ENCODE peak calls at places on chromosomes 11 and 22, in eight cellular contexts. Y is left ventricle myocardium inferior, D is SK-N-SH, Z is A673, W is ascending aorta, F is PC-9, N is cardiac muscle cell, T is Caco-2. L is an unnamed sample.

GRCh38 chr11:94837317-94837716 is 69.2 kb downstream of the AMOTL1 start:
- DNase-seq in F (no peak), Y (peak; percentile 36), Z (no peak), W (no peak), N (no peak), D (no peak), T (no peak), L (no peak)

GRCh38 chr11:9092846-9093778 is 1.7 kb upstream of the SCUBE2 start:
- DNase-seq in T (no peak), D (peak; percentile 58), F (no peak), W (no peak), Y (no peak), N (peak; percentile 6), Z (peak; percentile 5), L (peak; percentile 75)

GRCh38 chr22:39954584-39955055 is 5.6 kb upstream of the TMA7B start:
- DNase-seq in Z (peak; percentile 58), F (no peak), D (no peak), N (peak; percentile 96), T (no peak), Y (no peak), W (no peak), L (no peak)

GRCh38 chr11:128963744-128964340 is 21.2 kb upstream of the TP53AIP1 start:
- DNase-seq in T (no peak), N (peak; percentile 6), Z (no peak), W (no peak), Y (no peak), D (peak; percentile 53), F (no peak), L (no peak)

GRCh38 chr22:40462195-40462988 is 92.0 kb downstream of the SGSM3 start:
- DNase-seq in F (no peak), Y (no peak), N (no peak), T (no peak), D (no peak), Z (no peak), W (no peak), L (no peak)

GRCh38 chr11:1778141-1778911 is 14.6 kb upstream of the CTSD start:
- DNase-seq in W (no peak), F (peak; percentile 65), Y (no peak), D (peak; percentile 16), N (no peak), Z (no peak), T (no peak), L (no peak)

GRCh38 chr11:110031171-110031570 is 62.0 kb upstream of the ZC3H12C start:
- DNase-seq in Y (no peak), N (no peak), T (no peak), Z (no peak), D (no peak), W (no peak), F (no peak), L (no peak)

GRCh38 chr22:47810505-47811500 is 1048.4 kb downstream of the TBC1D22A start:
- DNase-seq in T (no peak), F (no peak), N (no peak), Y (no peak), Z (no peak), W (no peak), D (no peak), L (no peak)

GRCh38 chr11:112321521-112322172 is 61.0 kb upstream of the PLET1 start:
- DNase-seq in D (no peak), Z (peak; percentile 89), Y (peak; percentile 33), N (peak; percentile 93), W (no peak), F (peak; percentile 80), T (peak; percentile 74), L (no peak)

GRCh38 chr11:35237860-35238715 is 99.1 kb downstream of the CD44 start:
- DNase-seq in D (peak; percentile 15), N (peak; percentile 80), T (peak; percentile 51), Y (no peak), W (no peak), F (no peak), Z (peak; percentile 94), L (no peak)

GRCh38 chr11:69193151-69193550 is 37.4 kb downstream of the SMIM38 start:
- DNase-seq in D (peak; percentile 75), N (no peak), F (no peak), W (no peak), Z (peak; percentile 61), T (no peak), Y (no peak), L (no peak)

GRCh38 chr11:111700186-111700585 is 66.0 kb downstream of the PPP2R1B start:
- DNase-seq in N (no peak), Z (no peak), Y (no peak), T (no peak), F (no peak), W (no peak), D (no peak), L (no peak)

GRCh38 chr22:42764895-42765363 is 44.3 kb upstream of the A4GALT start:
- DNase-seq in T (no peak), F (no peak), Y (no peak), W (no peak), D (no peak), Z (no peak), N (no peak), L (no peak)

GRCh38 chr11:1949922-1950321 is 2.8 kb downstream of the MRPL23 start:
- DNase-seq in T (no peak), Y (no peak), Z (no peak), W (no peak), D (no peak), N (no peak), F (no peak), L (no peak)

GRCh38 chr11:64164392-64165312 is 1.3 kb downstream of the MACROD1 start:
- DNase-seq in W (no peak), Y (peak; percentile 65), N (no peak), T (no peak), Z (no peak), D (no peak), F (peak; percentile 28), L (no peak)

GRCh38 chr22:50529416-50530279 is at the start of gene TYMP:
- DNase-seq in T (peak; percentile 34), D (no peak), W (no peak), F (peak; percentile 55), N (no peak), Y (peak; percentile 82), Z (no peak), L (no peak)

GRCh38 chr11:102724904-102725515 is at the start of gene MMP8:
- DNase-seq in T (no peak), Y (no peak), W (no peak), N (peak; percentile 40), Z (no peak), F (no peak), D (no peak), L (no peak)

GRCh38 chr22:30824096-30824495 is 129.4 kb downstream of the OSBP2 start:
- DNase-seq in N (no peak), Y (no peak), T (no peak), W (no peak), Z (no peak), F (no peak), D (no peak), L (no peak)

GRCh38 chr11:73152861-73153483 is 10.9 kb upstream of the FCHSD2 start:
- DNase-seq in Z (no peak), T (peak; percentile 42), F (peak; percentile 66), W (no peak), D (no peak), Y (no peak), N (no peak), L (no peak)

GRCh38 chr11:132862137-132862536 is 670.2 kb downstream of the OPCML start:
- DNase-seq in Z (no peak), Y (no peak), N (no peak), T (no peak), D (peak; percentile 48), W (no peak), F (no peak), L (no peak)

DNA sequence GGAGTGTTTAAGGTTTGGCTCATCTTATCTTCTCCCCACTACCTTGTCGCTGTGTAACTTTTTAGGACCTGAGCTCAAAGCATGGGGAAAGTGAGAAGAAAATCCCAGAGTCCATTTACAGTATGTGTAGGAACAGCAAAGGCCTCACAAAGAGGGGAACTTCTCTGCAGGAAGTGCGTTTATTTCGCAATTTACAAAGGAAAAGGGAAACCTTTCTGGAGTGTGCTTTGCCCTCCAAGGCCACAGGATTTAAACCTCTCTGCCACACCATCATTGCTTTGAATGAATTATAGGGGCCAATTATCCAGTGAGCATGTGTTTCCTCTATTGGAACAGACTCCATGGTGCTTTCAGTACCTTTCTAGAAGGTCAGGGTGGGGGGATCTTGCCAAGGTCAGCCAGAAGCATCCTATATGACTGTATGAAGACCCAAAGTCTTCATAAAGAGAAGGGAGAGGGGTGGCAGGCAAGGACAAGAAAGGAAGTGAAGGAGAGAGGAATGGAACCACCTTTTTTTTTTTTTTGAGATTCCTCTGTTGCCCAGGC is 68.1 kb upstream of the LMO2 start:
- DNase-seq in Z (no peak), F (no peak), T (no peak), N (peak; percentile 32), W (no peak), Y (no peak), D (no peak), L (no peak)
- H3K9me3 ChIP-seq in Z (no peaks in the 10 kb centered on the region), F (no peaks in the 10 kb centered on the region), T (no peaks in the 10 kb centered on the region), N (no peaks in the 10 kb centered on the region), W (no peaks in the 10 kb centered on the region), Y (no peaks in the 10 kb centered on the region), D (no peaks in the 10 kb centered on the region), L (no peaks in the 10 kb centered on the region)

GRCh38 chr11:114623720-114624119 is 28.1 kb upstream of the NXPE4 start:
- DNase-seq in T (no peak), Z (no peak), Y (no peak), N (no peak), W (no peak), F (no peak), D (no peak), L (no peak)

GRCh38 chr11:114621950-114622809 is 26.6 kb upstream of the NXPE4 start:
- DNase-seq in T (no peak), W (no peak), N (no peak), F (no peak), Y (no peak), D (no peak), Z (no peak), L (peak; percentile 37)

GRCh38 chr11:114622858-114623257 is 27.3 kb upstream of the NXPE4 start:
- DNase-seq in F (no peak), Y (no peak), W (no peak), Z (no peak), N (no peak), T (no peak), D (no peak), L (peak; percentile 17)

GRCh38 chr11:114619659-114620173 is 24.1 kb upstream of the NXPE4 start:
- DNase-seq in T (no peak), W (no peak), F (no peak), Z (no peak), N (no peak), D (no peak), Y (no peak), L (peak; percentile 29)

GRCh38 chr11:114621072-114621471 is 25.5 kb upstream of the NXPE4 start:
- DNase-seq in D (no peak), T (no peak), F (no peak), Y (no peak), N (no peak), W (no peak), Z (no peak), L (peak; percentile 4)
- H3K9me3 ChIP-seq in D (no peaks in the 10 kb centered on the region), T (peaks cover 35% of the 10 kb centered on the region), F (no peaks in the 10 kb centered on the region), Y (peaks cover 17% of the 10 kb centered on the region), N (peaks cover 13% of the 10 kb centered on the region), W (peaks cover under 1% of the 10 kb centered on the region), Z (peaks cover 25% of the 10 kb centered on the region), L (no peaks in the 10 kb centered on the region)

GRCh38 chr22:22996511-22997261 is 73.6 kb upstream of the GNAZ start:
- DNase-seq in Z (no peak), N (no peak), D (no peak), T (no peak), Y (no peak), W (no peak), F (no peak), L (no peak)
- H3K9me3 ChIP-seq in Z (peaks cover 8% of the 10 kb centered on the region), N (no peaks in the 10 kb centered on the region), D (no peaks in the 10 kb centered on the region), T (peaks cover 12% of the 10 kb centered on the region), Y (peaks cover 38% of the 10 kb centered on the region), W (peaks cover 21% of the 10 kb centered on the region), F (no peaks in the 10 kb centered on the region), L (peaks cover 26% of the 10 kb centered on the region)

GRCh38 chr11:101049813-101050212 is 79.8 kb downstream of the PGR start:
- DNase-seq in F (no peak), Z (no peak), N (peak; percentile 3), T (no peak), W (no peak), D (no peak), Y (no peak), L (no peak)
- H3K9me3 ChIP-seq in F (no peaks in the 10 kb centered on the region), Z (no peaks in the 10 kb centered on the region), N (no peaks in the 10 kb centered on the region), T (no peaks in the 10 kb centered on the region), W (no peaks in the 10 kb centered on the region), D (no peaks in the 10 kb centered on the region), Y (no peaks in the 10 kb centered on the region), L (no peaks in the 10 kb centered on the region)

L was measured in esophagus muscularis mucosa.